ENCODE peak calls at places on chromosomes 4 and X, in nine cellular contexts. One of them, this sample, is unnamed.
A peak's percentile ranks its signal among the peaks of the same experiment; 100 is the strongest.

GRCh38 chr4:1576961-1577814 is 106.9 kb downstream of the FAM53A start:
- DNase-seq in mesenchymal stem cell: no peak
- DNase-seq in heart right ventricle: no peak
- DNase-seq in left ventricle myocardium inferior: no peak
- DNase-seq in fibroblast of mammary gland: no peak
- DNase-seq in nucleus accumbens: no peak
- DNase-seq in RPMI8226: no peak
- DNase-seq in activated CD4-positive, alpha-beta T cell treated with anti-CD3 and anti-CD28 coated beads, Interleukin-2, amount 50 U/mL, for 4 hours: no peak
- DNase-seq in EL: no peak
- DNase-seq in this sample: peak; percentile 42

GRCh38 chr4:149980941-149981340 is 97.3 kb upstream of the DCLK2 start:
- DNase-seq in activated CD4-positive, alpha-beta T cell treated with anti-CD3 and anti-CD28 coated beads, Interleukin-2, amount 50 U/mL, for 4 hours: peak; percentile 14
- DNase-seq in fibroblast of mammary gland: peak; percentile 69
- DNase-seq in left ventricle myocardium inferior: peak; percentile 24
- DNase-seq in nucleus accumbens: no peak
- DNase-seq in RPMI8226: peak; percentile 67
- DNase-seq in heart right ventricle: peak; percentile 61
- DNase-seq in EL: peak; percentile 60
- DNase-seq in mesenchymal stem cell: peak; percentile 73
- DNase-seq in this sample: no peak

GRCh38 chr4:144399927-144400326 is 246.0 kb upstream of the HHIP start:
- DNase-seq in EL: peak; percentile 82
- DNase-seq in heart right ventricle: no peak
- DNase-seq in left ventricle myocardium inferior: no peak
- DNase-seq in fibroblast of mammary gland: peak; percentile 92
- DNase-seq in nucleus accumbens: no peak
- DNase-seq in RPMI8226: peak; percentile 81
- DNase-seq in mesenchymal stem cell: peak; percentile 5
- DNase-seq in activated CD4-positive, alpha-beta T cell treated with anti-CD3 and anti-CD28 coated beads, Interleukin-2, amount 50 U/mL, for 4 hours: no peak
- DNase-seq in this sample: no peak

GRCh38 chr4:184746532-184746870 is 12.6 kb upstream of the CENPU start:
- DNase-seq in activated CD4-positive, alpha-beta T cell treated with anti-CD3 and anti-CD28 coated beads, Interleukin-2, amount 50 U/mL, for 4 hours: no peak
- DNase-seq in RPMI8226: peak; percentile 34
- DNase-seq in mesenchymal stem cell: peak; percentile 37
- DNase-seq in left ventricle myocardium inferior: no peak
- DNase-seq in fibroblast of mammary gland: peak; percentile 91
- DNase-seq in heart right ventricle: peak; percentile 40
- DNase-seq in nucleus accumbens: no peak
- DNase-seq in EL: peak; percentile 66
- DNase-seq in this sample: no peak

GRCh38 chr4:73872331-73873108 is 3.3 kb downstream of the CXCL1 start:
- DNase-seq in nucleus accumbens: no peak
- DNase-seq in left ventricle myocardium inferior: no peak
- DNase-seq in fibroblast of mammary gland: no peak
- DNase-seq in EL: no peak
- DNase-seq in activated CD4-positive, alpha-beta T cell treated with anti-CD3 and anti-CD28 coated beads, Interleukin-2, amount 50 U/mL, for 4 hours: no peak
- DNase-seq in RPMI8226: no peak
- DNase-seq in heart right ventricle: no peak
- DNase-seq in mesenchymal stem cell: peak; percentile 66
- DNase-seq in this sample: no peak

GRCh38 chrX:653316-653715 is 22.7 kb downstream of the SHOX start:
- DNase-seq in left ventricle myocardium inferior: no peak
- DNase-seq in nucleus accumbens: no peak
- DNase-seq in activated CD4-positive, alpha-beta T cell treated with anti-CD3 and anti-CD28 coated beads, Interleukin-2, amount 50 U/mL, for 4 hours: no peak
- DNase-seq in EL: no peak
- DNase-seq in RPMI8226: no peak
- DNase-seq in fibroblast of mammary gland: no peak
- DNase-seq in heart right ventricle: no peak
- DNase-seq in mesenchymal stem cell: no peak
- DNase-seq in this sample: no peak

GRCh38 chr4:186724048-186724860 is 598 bp upstream of the FAT1 start:
- DNase-seq in left ventricle myocardium inferior: peak; percentile 56
- DNase-seq in nucleus accumbens: no peak
- DNase-seq in fibroblast of mammary gland: peak; percentile 46
- DNase-seq in EL: peak; percentile 48
- DNase-seq in heart right ventricle: peak; percentile 42
- DNase-seq in mesenchymal stem cell: peak; percentile 60
- DNase-seq in activated CD4-positive, alpha-beta T cell treated with anti-CD3 and anti-CD28 coated beads, Interleukin-2, amount 50 U/mL, for 4 hours: no peak
- DNase-seq in RPMI8226: no peak
- DNase-seq in this sample: peak; percentile 59

GRCh38 chrX:149877157-149877556 is 3.8 kb upstream of the MAGEA8 start:
- DNase-seq in left ventricle myocardium inferior: no peak
- DNase-seq in RPMI8226: no peak
- DNase-seq in mesenchymal stem cell: no peak
- DNase-seq in nucleus accumbens: no peak
- DNase-seq in activated CD4-positive, alpha-beta T cell treated with anti-CD3 and anti-CD28 coated beads, Interleukin-2, amount 50 U/mL, for 4 hours: no peak
- DNase-seq in fibroblast of mammary gland: no peak
- DNase-seq in EL: no peak
- DNase-seq in heart right ventricle: no peak
- DNase-seq in this sample: no peak

GRCh38 chr4:120763650-120764049 is 158.9 kb downstream of the PRDM5 start:
- DNase-seq in RPMI8226: no peak
- DNase-seq in left ventricle myocardium inferior: no peak
- DNase-seq in nucleus accumbens: no peak
- DNase-seq in mesenchymal stem cell: no peak
- DNase-seq in EL: no peak
- DNase-seq in fibroblast of mammary gland: no peak
- DNase-seq in activated CD4-positive, alpha-beta T cell treated with anti-CD3 and anti-CD28 coated beads, Interleukin-2, amount 50 U/mL, for 4 hours: no peak
- DNase-seq in heart right ventricle: no peak
- DNase-seq in this sample: no peak

GRCh38 chr4:184248216-184248615 is 30.5 kb upstream of the ENPP6 start:
- DNase-seq in mesenchymal stem cell: no peak
- DNase-seq in EL: no peak
- DNase-seq in RPMI8226: no peak
- DNase-seq in nucleus accumbens: no peak
- DNase-seq in heart right ventricle: no peak
- DNase-seq in fibroblast of mammary gland: peak; percentile 42
- DNase-seq in left ventricle myocardium inferior: no peak
- DNase-seq in activated CD4-positive, alpha-beta T cell treated with anti-CD3 and anti-CD28 coated beads, Interleukin-2, amount 50 U/mL, for 4 hours: no peak
- DNase-seq in this sample: no peak

GRCh38 chr4:54657194-54657555 is 582 bp upstream of the KIT start:
- DNase-seq in fibroblast of mammary gland: no peak
- DNase-seq in EL: no peak
- DNase-seq in activated CD4-positive, alpha-beta T cell treated with anti-CD3 and anti-CD28 coated beads, Interleukin-2, amount 50 U/mL, for 4 hours: no peak
- DNase-seq in RPMI8226: no peak
- DNase-seq in nucleus accumbens: no peak
- DNase-seq in heart right ventricle: no peak
- DNase-seq in mesenchymal stem cell: no peak
- DNase-seq in left ventricle myocardium inferior: no peak
- DNase-seq in this sample: no peak

GRCh38 chrX:53441531-53442321 is 7.6 kb upstream of the HSD17B10 start:
- DNase-seq in left ventricle myocardium inferior: peak; percentile 83
- DNase-seq in fibroblast of mammary gland: peak; percentile 66
- DNase-seq in nucleus accumbens: peak; percentile 26
- DNase-seq in heart right ventricle: peak; percentile 64
- DNase-seq in mesenchymal stem cell: peak; percentile 65
- DNase-seq in activated CD4-positive, alpha-beta T cell treated with anti-CD3 and anti-CD28 coated beads, Interleukin-2, amount 50 U/mL, for 4 hours: peak; percentile 61
- DNase-seq in RPMI8226: peak; percentile 91
- DNase-seq in EL: peak; percentile 77
- DNase-seq in this sample: peak; percentile 87

GRCh38 chr4:57023104-57023503 is 44.4 kb downstream of the POLR2B start:
- DNase-seq in fibroblast of mammary gland: peak; percentile 88
- DNase-seq in mesenchymal stem cell: peak; percentile 89
- DNase-seq in RPMI8226: no peak
- DNase-seq in activated CD4-positive, alpha-beta T cell treated with anti-CD3 and anti-CD28 coated beads, Interleukin-2, amount 50 U/mL, for 4 hours: no peak
- DNase-seq in nucleus accumbens: no peak
- DNase-seq in left ventricle myocardium inferior: no peak
- DNase-seq in EL: peak; percentile 95
- DNase-seq in heart right ventricle: no peak
- DNase-seq in this sample: no peak

GRCh38 chr4:4755306-4755705 is 104.2 kb upstream of the MSX1 start:
- DNase-seq in left ventricle myocardium inferior: no peak
- DNase-seq in heart right ventricle: no peak
- DNase-seq in activated CD4-positive, alpha-beta T cell treated with anti-CD3 and anti-CD28 coated beads, Interleukin-2, amount 50 U/mL, for 4 hours: no peak
- DNase-seq in fibroblast of mammary gland: no peak
- DNase-seq in EL: no peak
- DNase-seq in RPMI8226: no peak
- DNase-seq in nucleus accumbens: no peak
- DNase-seq in mesenchymal stem cell: no peak
- DNase-seq in this sample: no peak

GRCh38 chrX:71941771-71942170 is 31.1 kb downstream of the NHSL2 start:
- DNase-seq in activated CD4-positive, alpha-beta T cell treated with anti-CD3 and anti-CD28 coated beads, Interleukin-2, amount 50 U/mL, for 4 hours: no peak
- DNase-seq in heart right ventricle: peak; percentile 44
- DNase-seq in fibroblast of mammary gland: peak; percentile 83
- DNase-seq in EL: peak; percentile 56
- DNase-seq in mesenchymal stem cell: peak; percentile 83
- DNase-seq in nucleus accumbens: peak; percentile 15
- DNase-seq in RPMI8226: no peak
- DNase-seq in left ventricle myocardium inferior: peak; percentile 32
- DNase-seq in this sample: no peak